ENCODE peak calls at places on chromosomes 2 and 18, in five cellular contexts. K, C, W, M and D are unnamed samples.
A peak's percentile ranks its signal among the peaks of the same experiment; 100 is the strongest.

GRCh38 chr18:69817335-69817935 is 130.2 kb downstream of the CD226 start:
- DNase-seq in K (no peak), W (no peak), M (no peak), C (no peak), D (no peak)

GRCh38 chr18:52546686-52547346 is 206.8 kb downstream of the DCC start:
- DNase-seq in C (no peak), W (no peak), K (no peak), M (no peak), D (no peak)

GRCh38 chr2:186913870-186914269 is 64.9 kb upstream of the ZSWIM2 start:
- DNase-seq in M (no peak), W (no peak), C (no peak), K (no peak), D (no peak)

GRCh38 chr2:136112317-136112891 is 5.5 kb downstream of the CXCR4 start:
- DNase-seq in C (no peak), M (peak; percentile 28), K (no peak), W (no peak), D (no peak)

GRCh38 chr2:110768591-110768990 is 36.2 kb downstream of the ACOXL start:
- DNase-seq in K (no peak), W (peak; percentile 43), C (no peak), M (peak; percentile 81), D (no peak)

GRCh38 chr2:65985986-65986385 is 448.9 kb upstream of the MEIS1 start:
- DNase-seq in K (no peak), C (no peak), W (no peak), M (no peak), D (no peak)

GRCh38 chr2:172745636-172746035 is 10.0 kb downstream of the RAPGEF4 start:
- DNase-seq in M (no peak), C (no peak), W (no peak), K (no peak), D (no peak)

GRCh38 chr2:75667884-75668283 is 21.3 kb downstream of the MRPL19 start:
- DNase-seq in M (no peak), C (no peak), W (no peak), K (no peak), D (no peak)

GRCh38 chr2:100666996-100667395 is 104.2 kb downstream of the PDCL3 start:
- DNase-seq in C (no peak), M (no peak), W (no peak), K (no peak), D (no peak)

GRCh38 chr2:217568289-217568985 is 434.4 kb downstream of the TNS1 start:
- DNase-seq in W (no peak), M (no peak), C (no peak), K (no peak), D (no peak)

GRCh38 chr2:239463541-239464165 is 62.8 kb upstream of the HDAC4 start:
- DNase-seq in K (no peak), C (peak; percentile 38), M (no peak), W (no peak), D (no peak)

GRCh38 chr2:28610583-28611201 is 114.8 kb downstream of the PLB1 start:
- DNase-seq in M (no peak), C (peak; percentile 88), K (peak; percentile 80), W (peak; percentile 89), D (no peak)

GRCh38 chr2:28986429-28986828 is 5.3 kb downstream of the TOGARAM2 start:
- DNase-seq in K (no peak), W (no peak), C (no peak), M (no peak), D (no peak)

GRCh38 chr2:221570321-221571107 is 1.6 kb downstream of the EPHA4 start:
- DNase-seq in K (peak; percentile 31), C (no peak), W (peak; percentile 9), M (peak; percentile 75), D (no peak)

GRCh38 chr2:58131191-58132011 is 84.8 kb downstream of the VRK2 start:
- DNase-seq in C (no peak), W (no peak), K (no peak), M (no peak), D (no peak)

GRCh38 chr2:194346189-194346588 is 1310.8 kb upstream of the SLC39A10 start:
- DNase-seq in W (no peak), C (no peak), K (no peak), M (peak; percentile 55), D (no peak)

GRCh38 chr2:72034353-72035095 is 113.1 kb downstream of the CYP26B1 start:
- DNase-seq in K (no peak), M (no peak), C (peak; percentile 28), W (no peak), D (no peak)

GRCh38 chr2:218447072-218447471 is 28.1 kb downstream of the VIL1 start:
- DNase-seq in C (no peak), W (no peak), K (no peak), M (no peak), D (no peak)

GRCh38 chr2:237410949-237411635 is 2.9 kb downstream of the COL6A3 start:
- DNase-seq in M (no peak), K (peak; percentile 64), W (no peak), C (no peak), D (no peak)

GRCh38 chr2:6642011-6642410 is 223.7 kb downstream of the CMPK2 start:
- DNase-seq in M (no peak), K (no peak), W (no peak), C (no peak), D (no peak)

GRCh38 chr2:241811209-241811951 is 2.4 kb downstream of the NEU4 start:
- DNase-seq in M (no peak), C (peak; percentile 42), W (no peak), K (no peak), D (no peak)

GRCh38 chr2:165311949-165312348 is 72.7 kb downstream of the SCN2A start:
- DNase-seq in C (no peak), M (no peak), W (no peak), K (no peak), D (no peak)

GRCh38 chr18:10840768-10841167 is 308.6 kb downstream of the PIEZO2 start:
- DNase-seq in W (no peak), K (no peak), M (no peak), C (no peak), D (no peak)

GRCh38 chr2:196103626-196104025 is 35.0 kb upstream of the DNAH7 start:
- DNase-seq in W (no peak), C (no peak), M (no peak), K (no peak), D (no peak)

GRCh38 chr18:48866028-48866733 is 84.6 kb downstream of the SMAD7 start:
- DNase-seq in K (no peak), C (no peak), W (peak; percentile 46), M (no peak), D (no peak)

DNA sequence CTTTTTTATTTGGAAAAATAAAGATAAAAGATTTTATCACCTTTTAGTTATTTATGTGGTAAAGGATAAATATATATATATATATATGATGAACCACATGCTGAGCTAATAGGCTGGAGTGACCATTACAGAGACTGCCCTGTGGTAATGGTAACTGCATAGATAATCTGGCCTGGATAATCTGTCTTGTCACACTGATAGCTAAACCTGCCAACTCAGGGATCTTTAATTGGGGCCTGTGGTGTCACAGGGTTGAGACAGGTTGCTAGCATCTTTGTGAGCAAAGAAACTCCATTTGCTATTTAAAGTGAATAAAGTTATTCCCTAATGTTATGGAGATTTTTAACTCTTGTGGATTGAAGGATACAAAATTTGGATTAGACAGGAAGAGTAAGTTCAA is 203.0 kb downstream of the PHLPP1 start:
- DNase-seq in W (no peak), K (no peak), C (no peak), M (no peak), D (no peak)
- H3K4me1 ChIP-seq in W (no peaks in the 10 kb centered on the region), K (no peaks in the 10 kb centered on the region), C (no peaks in the 10 kb centered on the region), M (peaks cover 12% of the 10 kb centered on the region), D (no peaks in the 10 kb centered on the region)

DNA sequence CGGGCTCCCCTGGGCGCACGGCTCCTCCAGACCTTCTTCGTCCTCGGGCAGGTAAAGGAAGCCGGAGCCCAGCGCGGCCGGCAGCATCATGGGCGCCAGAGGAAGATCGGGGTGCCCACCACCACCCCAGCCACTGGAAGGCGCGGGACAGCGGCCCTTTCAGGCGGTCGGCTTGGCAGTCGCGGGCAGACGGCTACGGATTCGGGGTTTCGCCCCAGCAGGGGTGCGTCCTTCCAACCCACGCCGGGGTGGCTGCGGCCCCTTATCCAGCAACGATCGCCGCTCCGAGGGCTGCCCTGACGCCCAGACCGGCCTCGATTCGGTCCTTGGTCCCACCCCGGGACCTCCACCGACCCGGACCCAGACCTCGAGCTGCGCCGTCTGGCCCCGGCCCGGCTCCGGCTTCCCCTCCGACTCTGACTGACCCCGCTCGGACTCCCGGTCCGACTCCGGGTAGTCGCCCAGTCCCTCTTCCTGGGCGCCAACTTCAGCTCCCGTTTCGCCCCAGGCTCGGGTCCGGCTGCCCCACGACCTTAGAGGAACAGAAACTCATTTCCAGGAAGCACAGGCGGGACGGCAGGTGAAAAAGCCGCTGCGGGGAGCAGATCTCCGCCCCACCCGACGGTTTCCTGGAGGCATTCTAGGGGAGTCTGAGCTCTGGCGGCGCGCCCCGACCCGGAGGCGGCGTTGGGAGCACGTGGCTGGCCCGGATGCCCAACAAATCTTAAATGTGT is 30.2 kb upstream of the SSB start:
- DNase-seq in C (no peak), K (no peak), W (no peak), M (no peak), D (no peak)
- H3K4me3 ChIP-seq in C (no peak overlapping the region), K (no peak overlapping the region), W (peak overlapping the region; percentile 27), M (no peak overlapping the region), D (no peak overlapping the region)

DNA sequence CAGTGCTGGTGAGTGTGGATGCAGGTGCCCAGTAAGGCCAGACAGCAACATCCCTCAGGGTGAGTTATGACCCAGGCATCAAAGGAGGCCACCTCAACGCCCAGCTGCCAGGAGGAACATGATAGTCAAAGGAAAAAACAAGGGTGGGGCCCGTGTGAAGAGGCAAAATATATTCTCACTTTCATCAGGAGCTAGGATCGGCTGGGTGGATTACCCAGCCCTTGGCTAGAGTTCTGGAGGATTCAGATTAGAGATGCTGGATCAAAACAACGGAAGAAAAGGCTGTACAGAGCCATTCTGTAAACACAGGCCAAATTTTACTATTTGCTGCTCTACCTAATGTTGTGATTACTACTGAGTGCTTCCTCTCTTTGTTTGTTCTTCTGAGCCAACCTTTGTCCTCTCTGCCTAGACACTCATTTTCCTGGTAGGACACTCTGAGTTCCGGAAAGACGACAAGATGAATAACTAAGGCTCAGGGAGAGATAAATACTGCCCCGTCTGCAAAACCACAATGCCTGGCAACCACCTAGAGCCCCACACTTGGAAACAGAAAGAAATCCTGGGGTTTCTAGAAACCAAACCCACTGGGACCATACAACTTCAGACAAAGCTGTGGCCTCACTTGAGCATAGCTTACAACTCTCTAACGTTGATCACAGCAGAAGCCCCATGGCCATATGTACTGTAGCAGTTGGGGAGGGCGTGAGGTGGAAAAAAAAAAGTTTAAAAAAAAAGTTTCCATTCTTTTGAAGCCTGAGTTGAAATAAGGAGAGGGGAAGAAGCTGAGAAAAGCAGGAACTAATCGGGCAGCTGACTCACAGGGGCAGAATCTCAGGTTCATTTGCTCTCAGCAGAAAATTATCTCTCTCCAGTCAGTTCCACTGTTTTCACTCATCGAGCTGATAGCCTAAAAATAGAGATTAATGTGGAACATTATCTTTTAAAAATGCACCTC is 17.8 kb upstream of the PMAIP1 start:
- DNase-seq in K (no peak), W (no peak), M (no peak), C (peak; percentile 63), D (no peak)
- H3K27ac ChIP-seq in K (peak overlapping the region; percentile 53), W (no peak overlapping the region), M (no peak overlapping the region), C (peak overlapping the region; percentile 85), D (no peak overlapping the region)

GRCh38 chr2:43132523-43133301 is 93.7 kb downstream of the ZFP36L2 start:
- DNase-seq in W (no peak), M (no peak), C (no peak), K (no peak), D (no peak)

GRCh38 chr2:43130548-43130875 is 95.9 kb downstream of the ZFP36L2 start:
- DNase-seq in K (no peak), M (no peak), W (no peak), C (no peak), D (no peak)

GRCh38 chr2:43133336-43133707 is 93.1 kb downstream of the ZFP36L2 start:
- DNase-seq in C (no peak), W (no peak), K (no peak), M (no peak), D (no peak)

GRCh38 chr2:43131051-43131889 is 95.1 kb downstream of the ZFP36L2 start:
- DNase-seq in M (peak; percentile 41), K (peak; percentile 72), W (peak; percentile 76), C (peak; percentile 85), D (no peak)

GRCh38 chr2:43131890-43132522 is 94.4 kb downstream of the ZFP36L2 start:
- DNase-seq in M (no peak), C (no peak), K (no peak), W (no peak), D (no peak)
- H3K4me1 ChIP-seq in M (peaks cover 28% of the 10 kb centered on the region), C (peaks cover 22% of the 10 kb centered on the region), K (no peaks in the 10 kb centered on the region), W (peaks cover 10% of the 10 kb centered on the region), D (peaks cover 4% of the 10 kb centered on the region)